ENCODE peak calls at places on chromosomes 6 and 20, in six cellular contexts. One of them, this sample, is unnamed.

GRCh38 chr6:81834141-81834621 is 81.7 kb upstream of the TENT5A start:
- DNase-seq in WTC11: no peak
- DNase-seq in GM23338: no peak
- DNase-seq in HepG2: no peak
- DNase-seq in GM12878: no peak
- DNase-seq in K562: no peak
- DNase-seq in this sample: no peak

GRCh38 chr20:56987992-56988391 is 278.4 kb downstream of the BMP7 start:
- DNase-seq in WTC11: no peak
- DNase-seq in K562: peak; percentile 55
- DNase-seq in GM23338: no peak
- DNase-seq in HepG2: no peak
- DNase-seq in GM12878: no peak
- DNase-seq in this sample: no peak

GRCh38 chr20:46359233-46359751 is 47.1 kb downstream of the ELMO2 start:
- DNase-seq in GM23338: no peak
- DNase-seq in K562: no peak
- DNase-seq in GM12878: peak; percentile 63
- DNase-seq in HepG2: no peak
- DNase-seq in WTC11: no peak
- DNase-seq in this sample: no peak

GRCh38 chr6:38184041-38184779 is 364.7 kb downstream of the ZFAND3 start:
- DNase-seq in HepG2: no peak
- DNase-seq in GM23338: no peak
- DNase-seq in GM12878: no peak
- DNase-seq in K562: no peak
- DNase-seq in WTC11: peak; percentile 9
- DNase-seq in this sample: peak; percentile 39

GRCh38 chr6:116280161-116280959 is 630 bp upstream of the TSPYL1 start:
- DNase-seq in K562: peak; percentile 13
- DNase-seq in HepG2: no peak
- DNase-seq in GM12878: no peak
- DNase-seq in GM23338: peak; percentile 23
- DNase-seq in WTC11: no peak
- DNase-seq in this sample: no peak

GRCh38 chr6:80522556-80522955 is 416.1 kb downstream of the BCKDHB start:
- DNase-seq in HepG2: no peak
- DNase-seq in GM12878: no peak
- DNase-seq in WTC11: no peak
- DNase-seq in GM23338: no peak
- DNase-seq in K562: no peak
- DNase-seq in this sample: no peak

GRCh38 chr6:140462495-140463311 is 1088.3 kb upstream of the CITED2 start:
- DNase-seq in GM12878: no peak
- DNase-seq in GM23338: peak; percentile 62
- DNase-seq in K562: no peak
- DNase-seq in HepG2: no peak
- DNase-seq in WTC11: no peak
- DNase-seq in this sample: no peak

GRCh38 chr6:34568341-34568680 is 12.2 kb upstream of the SPDEF start:
- DNase-seq in GM23338: no peak
- DNase-seq in GM12878: no peak
- DNase-seq in HepG2: no peak
- DNase-seq in K562: no peak
- DNase-seq in WTC11: no peak
- DNase-seq in this sample: no peak

GRCh38 chr6:41428995-41429417 is 93.6 kb downstream of the NCR2 start:
- DNase-seq in GM23338: peak; percentile 51
- DNase-seq in GM12878: no peak
- DNase-seq in K562: no peak
- DNase-seq in WTC11: no peak
- DNase-seq in HepG2: no peak
- DNase-seq in this sample: no peak

GRCh38 chr6:153218184-153218792 is 87.2 kb upstream of the RGS17 start:
- DNase-seq in HepG2: no peak
- DNase-seq in GM23338: no peak
- DNase-seq in K562: no peak
- DNase-seq in WTC11: no peak
- DNase-seq in GM12878: no peak
- DNase-seq in this sample: no peak

GRCh38 chr20:13220857-13221297 is at the start of gene ISM1:
- DNase-seq in K562: no peak
- DNase-seq in HepG2: no peak
- DNase-seq in GM12878: no peak
- DNase-seq in WTC11: peak; percentile 36
- DNase-seq in GM23338: peak; percentile 30
- DNase-seq in this sample: peak; percentile 73

GRCh38 chr6:129500958-129501381 is 209.0 kb downstream of the ARHGAP18 start:
- DNase-seq in WTC11: no peak
- DNase-seq in GM12878: no peak
- DNase-seq in K562: peak; percentile 54
- DNase-seq in HepG2: peak; percentile 44
- DNase-seq in GM23338: peak; percentile 59
- DNase-seq in this sample: no peak

GRCh38 chr6:129499871-129500219 is 210.1 kb downstream of the ARHGAP18 start:
- DNase-seq in HepG2: no peak
- DNase-seq in WTC11: no peak
- DNase-seq in K562: no peak
- DNase-seq in GM12878: no peak
- DNase-seq in GM23338: no peak
- DNase-seq in this sample: no peak

GRCh38 chr6:129497591-129498555 is 212.1 kb downstream of the ARHGAP18 start:
- DNase-seq in GM23338: no peak
- DNase-seq in GM12878: no peak
- DNase-seq in WTC11: no peak
- DNase-seq in HepG2: no peak
- DNase-seq in K562: peak; percentile 9
- DNase-seq in this sample: no peak

GRCh38 chr6:129498950-129499870 is 210.8 kb downstream of the ARHGAP18 start:
- DNase-seq in K562: peak; percentile 47
- DNase-seq in HepG2: peak; percentile 58
- DNase-seq in GM12878: no peak
- DNase-seq in WTC11: no peak
- DNase-seq in GM23338: peak; percentile 80
- DNase-seq in this sample: no peak

GRCh38 chr6:129498556-129498940 is 211.4 kb downstream of the ARHGAP18 start:
- DNase-seq in GM12878: no peak
- DNase-seq in HepG2: no peak
- DNase-seq in WTC11: no peak
- DNase-seq in K562: peak; percentile 8
- DNase-seq in GM23338: no peak
- DNase-seq in this sample: no peak
- TF ChIP-seq CREB1 in GM12878: no peak
- TF ChIP-seq CREB1 in HepG2: no peak
- TF ChIP-seq CREB1 in WTC11: no peak
- TF ChIP-seq CREB1 in K562: no peak
- TF ChIP-seq CREB1 in GM23338: no peak
- TF ChIP-seq CREB1 in this sample: no peak

DNA sequence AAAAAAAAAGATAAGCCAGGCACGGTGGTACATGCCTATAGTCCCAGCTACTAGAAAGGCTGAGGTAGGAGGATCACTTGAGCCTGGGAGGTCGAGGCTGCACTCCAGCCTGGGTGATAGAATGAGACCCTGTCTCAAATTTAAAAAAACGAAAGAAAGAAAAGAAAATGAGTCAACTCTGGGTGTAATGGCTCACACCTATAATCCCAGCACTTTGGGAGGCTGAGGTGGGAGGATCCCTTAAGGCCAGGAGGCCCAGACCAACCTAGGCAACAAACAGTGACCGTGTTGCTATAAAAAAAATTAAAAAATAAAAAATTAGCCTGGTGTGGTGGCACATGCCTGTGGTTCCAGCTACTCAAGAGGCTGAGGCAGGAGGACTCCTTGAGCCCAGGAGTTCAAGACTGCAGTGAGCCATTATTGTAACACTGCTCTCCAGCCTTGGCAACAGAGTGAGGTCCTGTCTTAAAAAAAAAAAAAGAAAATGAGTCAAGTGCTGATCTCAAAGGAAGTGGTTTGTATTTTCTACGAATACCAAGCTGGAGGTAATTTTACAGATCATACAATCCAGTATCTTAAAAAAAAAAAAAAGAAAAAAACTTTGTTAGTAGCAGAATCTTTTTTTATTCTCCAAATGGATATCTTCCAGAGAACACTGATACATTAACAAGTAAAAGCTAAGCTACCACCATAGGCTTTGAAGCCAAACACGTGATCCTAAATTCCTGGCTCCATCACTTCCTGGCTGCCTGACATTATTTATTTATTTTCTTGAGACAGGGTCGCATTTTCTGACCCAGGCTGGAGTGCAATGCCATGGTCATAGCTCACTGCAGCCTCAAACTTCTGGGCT is 5.7 kb downstream of the COMMD7 start:
- DNase-seq in WTC11: no peak
- DNase-seq in GM23338: no peak
- DNase-seq in HepG2: no peak
- DNase-seq in GM12878: no peak
- DNase-seq in K562: no peak
- DNase-seq in this sample: no peak
- TF ChIP-seq CREB1 in WTC11: no peak
- TF ChIP-seq CREB1 in GM23338: no peak
- TF ChIP-seq CREB1 in HepG2: no peak
- TF ChIP-seq CREB1 in GM12878: no peak
- TF ChIP-seq CREB1 in K562: no peak
- TF ChIP-seq CREB1 in this sample: no peak

GRCh38 chr6:139242457-139243240 is 49.1 kb downstream of the TXLNB start:
- DNase-seq in HepG2: no peak
- DNase-seq in GM23338: no peak
- DNase-seq in WTC11: no peak
- DNase-seq in GM12878: no peak
- DNase-seq in K562: no peak
- DNase-seq in this sample: no peak

GRCh38 chr6:139239137-139239536 is 52.7 kb downstream of the TXLNB start:
- DNase-seq in HepG2: no peak
- DNase-seq in GM23338: no peak
- DNase-seq in K562: no peak
- DNase-seq in WTC11: no peak
- DNase-seq in GM12878: no peak
- DNase-seq in this sample: no peak

GRCh38 chr6:139243531-139243930 is 48.3 kb downstream of the TXLNB start:
- DNase-seq in WTC11: no peak
- DNase-seq in GM12878: no peak
- DNase-seq in HepG2: no peak
- DNase-seq in K562: no peak
- DNase-seq in GM23338: no peak
- DNase-seq in this sample: no peak

GRCh38 chr6:139236105-139236504 is 55.7 kb downstream of the TXLNB start:
- DNase-seq in WTC11: no peak
- DNase-seq in K562: no peak
- DNase-seq in GM12878: no peak
- DNase-seq in HepG2: no peak
- DNase-seq in GM23338: no peak
- DNase-seq in this sample: no peak

GRCh38 chr6:139240161-139241010 is 51.4 kb downstream of the TXLNB start:
- DNase-seq in HepG2: no peak
- DNase-seq in GM23338: no peak
- DNase-seq in WTC11: no peak
- DNase-seq in K562: no peak
- DNase-seq in GM12878: no peak
- DNase-seq in this sample: no peak
- TF ChIP-seq CREB1 in HepG2: no peak
- TF ChIP-seq CREB1 in GM23338: no peak
- TF ChIP-seq CREB1 in WTC11: no peak
- TF ChIP-seq CREB1 in K562: no peak
- TF ChIP-seq CREB1 in GM12878: no peak
- TF ChIP-seq CREB1 in this sample: no peak

GRCh38 chr20:59966428-59966827 is 8.2 kb downstream of the CDH26 start:
- DNase-seq in WTC11: no peak
- DNase-seq in GM23338: no peak
- DNase-seq in HepG2: no peak
- DNase-seq in K562: no peak
- DNase-seq in GM12878: no peak
- DNase-seq in this sample: no peak
- TF ChIP-seq CREB1 in WTC11: no peak
- TF ChIP-seq CREB1 in GM23338: no peak
- TF ChIP-seq CREB1 in HepG2: no peak
- TF ChIP-seq CREB1 in K562: no peak
- TF ChIP-seq CREB1 in GM12878: no peak
- TF ChIP-seq CREB1 in this sample: no peak

This sample was measured in H1.